ENCODE peak calls at places on chromosomes 13 and 19, in six cellular contexts. C is fibroblast of lung; H is left ventricle myocardium superior; P is ELR; O is activated CD4-positive, alpha-beta memory T cell treated with anti-CD3 and anti-CD28 coated beads for 36 hours; N is pancreas. G is an unnamed sample.

GRCh38 chr19:39845621-39846175 is 481 bp downstream of the FBL start:
- DNase-seq in C (no peak), H (no peak), P (peak; percentile 54), O (no peak), N (no peak), G (no peak)

GRCh38 chr19:10891360-10892108 is 20.2 kb downstream of the CARM1 start:
- DNase-seq in C (no peak), H (peak; percentile 47), P (no peak), O (no peak), N (no peak), G (no peak)

GRCh38 chr13:24670927-24671326 is 9.3 kb upstream of the ATP12A start:
- DNase-seq in C (peak; percentile 20), H (no peak), P (peak; percentile 64), O (peak; percentile 24), N (no peak), G (peak; percentile 60)

GRCh38 chr19:34171539-34171876 is 796 bp upstream of the LSM14A start:
- DNase-seq in C (peak; percentile 83), H (no peak), P (peak; percentile 91), O (peak; percentile 80), N (no peak), G (peak; percentile 81)

GRCh38 chr19:31596751-31597150 is 247.5 kb upstream of the TSHZ3 start:
- DNase-seq in C (no peak), H (no peak), P (no peak), O (no peak), N (no peak), G (no peak)

GRCh38 chr19:12766051-12766521 is 9.3 kb downstream of the HOOK2 start:
- DNase-seq in C (no peak), H (peak; percentile 94), P (peak; percentile 88), O (peak; percentile 91), N (no peak), G (peak; percentile 81)

GRCh38 chr13:93558637-93559036 is 332.0 kb downstream of the GPC6 start:
- DNase-seq in C (no peak), H (no peak), P (no peak), O (no peak), N (no peak), G (no peak)

GRCh38 chr19:17268754-17269153 is 1.5 kb downstream of the BABAM1 start:
- DNase-seq in C (no peak), H (no peak), P (no peak), O (no peak), N (no peak), G (no peak)

GRCh38 chr19:34365463-34366401 is 736 bp downstream of the GPI start:
- DNase-seq in C (peak; percentile 41), H (peak; percentile 64), P (peak; percentile 51), O (peak; percentile 38), N (peak; percentile 50), G (no peak)

GRCh38 chr19:49431330-49431749 is 6.2 kb downstream of the GFY start:
- DNase-seq in C (no peak), H (no peak), P (no peak), O (peak; percentile 38), N (no peak), G (peak; percentile 40)

GRCh38 chr13:43245374-43245964 is 222.1 kb downstream of the DNAJC15 start:
- DNase-seq in C (peak; percentile 93), H (no peak), P (peak; percentile 96), O (no peak), N (no peak), G (no peak)

GRCh38 chr19:4064551-4065260 is 2.0 kb downstream of the ZBTB7A start:
- DNase-seq in C (peak; percentile 32), H (peak; percentile 65), P (peak; percentile 58), O (peak; percentile 53), N (peak; percentile 66), G (peak; percentile 55)

GRCh38 chr13:27168870-27169525 is 2.6 kb downstream of the USP12 start:
- DNase-seq in C (peak; percentile 29), H (no peak), P (no peak), O (no peak), N (no peak), G (no peak)

GRCh38 chr19:33443638-33444195 is 70.2 kb downstream of the CEBPG start:
- DNase-seq in C (no peak), H (no peak), P (no peak), O (no peak), N (no peak), G (no peak)

GRCh38 chr13:112842343-112842856 is 126.6 kb upstream of the MCF2L start:
- DNase-seq in C (peak; percentile 33), H (peak; percentile 70), P (no peak), O (no peak), N (no peak), G (no peak)

GRCh38 chr13:52356327-52356726 is 49.6 kb downstream of the THSD1 start:
- DNase-seq in C (peak; percentile 86), H (no peak), P (peak; percentile 86), O (no peak), N (no peak), G (no peak)

GRCh38 chr13:83549671-83550070 is 332.6 kb downstream of the SLITRK1 start:
- DNase-seq in C (no peak), H (no peak), P (no peak), O (no peak), N (no peak), G (no peak)

GRCh38 chr13:105908581-105908980 is 626.9 kb downstream of the EFNB2 start:
- DNase-seq in C (peak; percentile 46), H (no peak), P (peak; percentile 49), O (peak; percentile 17), N (no peak), G (peak; percentile 50)

G was measured in activated CD8-positive, alpha-beta T cell treated with anti-CD3 and anti-CD28 coated beads for 36 hours.